ENCODE peak calls at places on chromosome 4, in eight cellular contexts. X is BE2C, Y is heart left ventricle, D is heart right ventricle, M is IMR-90, B is WERI-Rb-1, Q is BJ, R is astrocyte of the spinal cord. N is an unnamed sample.

GRCh38 chr4:15444276-15444675 is 16.4 kb downstream of the C1QTNF7 start:
- DNase-seq in R (no peak), X (no peak), Y (no peak), B (no peak), M (no peak), Q (no peak), D (no peak), N (no peak)

GRCh38 chr4:155629831-155630425 is 36.7 kb upstream of the GUCY1A1 start:
- DNase-seq in B (no peak), R (no peak), D (no peak), Y (no peak), M (peak), X (no peak), Q (no peak), N (no peak)

GRCh38 chr4:90137545-90137944 is 10.4 kb downstream of the CCSER1 start:
- DNase-seq in D (no peak), Q (no peak), R (no peak), B (no peak), X (no peak), Y (no peak), M (peak), N (no peak)

GRCh38 chr4:77052352-77052751 is 23.4 kb downstream of the CCNI start:
- DNase-seq in B (peak), Y (no peak), X (peak), R (no peak), M (peak), D (peak), Q (peak), N (peak)

GRCh38 chr4:37767546-37767945 is 58.9 kb upstream of the PGM2 start:
- DNase-seq in X (peak), M (peak), Q (no peak), Y (peak), R (peak), B (no peak), D (peak), N (peak)

GRCh38 chr4:122086338-122086737 is 65.8 kb upstream of the BLTP1 start:
- DNase-seq in Q (no peak), D (peak), Y (no peak), R (no peak), B (no peak), X (no peak), M (peak), N (no peak)

GRCh38 chr4:39609454-39609911 is 29.2 kb downstream of the SMIM14 start:
- DNase-seq in R (no peak), D (no peak), X (no peak), M (no peak), Q (no peak), Y (no peak), B (no peak), N (no peak)

GRCh38 chr4:156778093-156778492 is 193.5 kb downstream of the PDGFC start:
- DNase-seq in X (no peak), Q (no peak), D (no peak), R (peak), M (peak), Y (no peak), B (no peak), N (peak)

GRCh38 chr4:128068927-128069326 is 7.8 kb downstream of the LARP1B start:
- DNase-seq in R (peak), M (peak), Q (no peak), Y (no peak), D (no peak), B (peak), X (peak), N (peak)

GRCh38 chr4:184385705-184386141 is 88.6 kb downstream of the IRF2 start:
- DNase-seq in X (no peak), R (no peak), Q (no peak), B (no peak), M (no peak), D (peak), Y (peak), N (no peak)

GRCh38 chr4:61543976-61544375 is 343.9 kb downstream of the ADGRL3 start:
- DNase-seq in B (no peak), Y (no peak), R (no peak), M (no peak), D (no peak), X (no peak), Q (no peak), N (no peak)

GRCh38 chr4:142809559-142809958 is 36.5 kb downstream of the INPP4B start:
- DNase-seq in B (no peak), Q (no peak), D (no peak), X (no peak), R (no peak), M (peak), Y (no peak), N (no peak)

GRCh38 chr4:15765306-15765705 is 12.8 kb upstream of the CD38 start:
- DNase-seq in Y (no peak), D (no peak), X (no peak), M (no peak), B (no peak), Q (no peak), R (no peak), N (no peak)

GRCh38 chr4:2689825-2690700 is 66.1 kb downstream of the TNIP2 start:
- DNase-seq in D (no peak), R (no peak), Q (no peak), X (no peak), Y (peak), B (no peak), M (no peak), N (no peak)

GRCh38 chr4:73811841-73812240 is 24.6 kb upstream of the CXCL6 start:
- DNase-seq in X (no peak), D (no peak), R (no peak), M (no peak), Y (no peak), Q (no peak), B (no peak), N (no peak)

DNA sequence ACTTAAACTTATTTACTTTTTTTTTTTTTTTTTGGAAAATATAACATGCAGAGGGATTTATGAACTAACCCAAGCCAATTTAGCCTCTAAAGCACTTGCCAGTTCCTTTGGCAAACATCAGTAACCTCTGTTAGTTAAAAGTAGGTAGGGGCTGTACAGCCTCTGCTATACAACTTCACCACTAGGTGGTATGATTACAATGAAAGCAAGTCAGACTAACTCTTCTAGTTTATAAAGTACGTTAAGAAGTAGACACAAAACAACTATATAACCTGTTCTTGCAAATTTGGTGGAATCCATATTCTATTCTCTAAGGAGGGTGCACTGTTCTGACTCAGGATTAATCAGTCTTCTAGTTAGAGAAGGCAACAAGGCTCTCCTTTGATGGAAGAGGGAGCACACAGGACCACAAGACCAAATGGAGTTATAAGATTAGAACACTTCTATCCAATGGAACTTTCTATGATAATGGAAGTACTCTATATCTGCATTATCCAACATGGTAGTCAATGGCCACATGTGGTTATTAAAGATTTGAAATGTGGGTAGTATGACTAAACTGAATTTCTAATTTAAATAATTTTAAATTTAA is 12.8 kb downstream of the AIMP1 start:
- DNase-seq in R (peak), D (no peak), M (peak), B (no peak), Y (no peak), Q (no peak), X (no peak), N (peak)
- TF ChIP-seq CTCF in R (peak), D (peak), M (peak), B (peak), Y (peak), Q (peak), X (peak), N (peak)

GRCh38 chr4:87006531-87007344 is 71.9 kb downstream of the AFF1 start:
- DNase-seq in B (peak), Q (peak), R (peak), M (peak), Y (peak), X (peak), D (peak), N (peak)

GRCh38 chr4:87007345-87008181 is 72.8 kb downstream of the AFF1 start:
- DNase-seq in Y (peak), B (peak), R (peak), X (peak), Q (no peak), M (peak), D (peak), N (no peak)

GRCh38 chr4:87010192-87010591 is 75.4 kb downstream of the AFF1 start:
- DNase-seq in D (no peak), B (no peak), M (no peak), R (no peak), Y (no peak), X (no peak), Q (no peak), N (no peak)

GRCh38 chr4:87011340-87012034 is 76.7 kb downstream of the AFF1 start:
- DNase-seq in Y (no peak), D (peak), X (no peak), M (peak), Q (peak), B (no peak), R (peak), N (peak)

DNA sequence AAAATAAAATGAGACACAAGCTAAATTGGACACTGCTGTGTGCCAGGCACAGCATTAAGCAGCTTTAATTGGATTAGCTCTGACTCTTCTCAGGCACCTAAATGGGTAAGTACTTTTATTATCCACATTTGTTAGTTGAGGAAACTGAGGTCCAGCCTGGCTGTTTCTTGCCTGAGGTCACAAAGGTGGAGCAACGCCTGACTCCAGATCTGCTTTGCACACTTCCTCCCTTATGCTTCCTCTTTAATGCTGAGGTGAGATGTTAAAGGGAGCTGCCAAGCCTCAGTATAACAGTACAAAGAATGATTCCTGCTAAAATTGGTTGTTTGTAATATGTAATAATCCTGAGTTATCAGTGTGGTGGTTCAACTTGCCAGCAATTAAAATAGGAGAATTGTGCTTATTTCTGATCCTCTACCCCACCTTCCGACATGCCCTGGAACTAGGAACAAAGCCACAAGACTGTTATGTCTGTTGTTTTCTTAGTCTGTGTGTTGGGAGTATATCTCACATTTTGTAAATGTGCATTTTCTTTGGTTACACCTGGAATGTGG is 74.4 kb downstream of the AFF1 start:
- DNase-seq in B (no peak), Y (peak), M (no peak), X (no peak), Q (no peak), R (no peak), D (no peak), N (no peak)
- H3K4me3 ChIP-seq in B (peak), Y (peak), M (no peak), X (peak), Q (no peak), R (no peak), D (peak), N (no peak)

GRCh38 chr4:67725981-67726380 is 25.0 kb upstream of the UBA6 start:
- DNase-seq in R (peak), B (no peak), D (no peak), Q (no peak), X (no peak), Y (no peak), M (peak), N (peak)

GRCh38 chr4:67721770-67722597 is 21.0 kb upstream of the UBA6 start:
- DNase-seq in Q (no peak), M (peak), X (no peak), Y (no peak), B (no peak), R (peak), D (no peak), N (peak)

GRCh38 chr4:67725132-67725531 is 24.2 kb upstream of the UBA6 start:
- DNase-seq in D (no peak), B (no peak), Y (no peak), R (peak), M (no peak), Q (no peak), X (no peak), N (no peak)

GRCh38 chr4:67721317-67721769 is 20.4 kb upstream of the UBA6 start:
- DNase-seq in R (no peak), X (no peak), B (no peak), Q (no peak), Y (no peak), M (no peak), D (no peak), N (no peak)

GRCh38 chr4:67723949-67724348 is 23.0 kb upstream of the UBA6 start:
- DNase-seq in R (no peak), M (no peak), Q (no peak), Y (no peak), X (peak), B (no peak), D (no peak), N (peak)
- TF ChIP-seq CTCF in R (no peak), M (no peak), Q (no peak), Y (no peak), X (peak), B (peak), D (no peak), N (peak)

GRCh38 chr4:65669008-65669971 is 999 bp downstream of the EPHA5 start:
- DNase-seq in M (no peak), Y (no peak), R (peak), X (peak), Q (no peak), D (no peak), B (peak), N (peak)

GRCh38 chr4:65665951-65666523 is 4.3 kb downstream of the EPHA5 start:
- DNase-seq in Y (no peak), M (no peak), R (peak), B (no peak), D (no peak), X (no peak), Q (no peak), N (no peak)

GRCh38 chr4:65669981-65670330 is 333 bp downstream of the EPHA5 start:
- DNase-seq in D (no peak), M (no peak), Q (no peak), R (no peak), X (no peak), B (no peak), Y (no peak), N (no peak)

GRCh38 chr4:65670331-65671031 is at the start of gene EPHA5:
- DNase-seq in D (peak), R (peak), Y (peak), M (peak), B (peak), Q (no peak), X (peak), N (peak)

DNA sequence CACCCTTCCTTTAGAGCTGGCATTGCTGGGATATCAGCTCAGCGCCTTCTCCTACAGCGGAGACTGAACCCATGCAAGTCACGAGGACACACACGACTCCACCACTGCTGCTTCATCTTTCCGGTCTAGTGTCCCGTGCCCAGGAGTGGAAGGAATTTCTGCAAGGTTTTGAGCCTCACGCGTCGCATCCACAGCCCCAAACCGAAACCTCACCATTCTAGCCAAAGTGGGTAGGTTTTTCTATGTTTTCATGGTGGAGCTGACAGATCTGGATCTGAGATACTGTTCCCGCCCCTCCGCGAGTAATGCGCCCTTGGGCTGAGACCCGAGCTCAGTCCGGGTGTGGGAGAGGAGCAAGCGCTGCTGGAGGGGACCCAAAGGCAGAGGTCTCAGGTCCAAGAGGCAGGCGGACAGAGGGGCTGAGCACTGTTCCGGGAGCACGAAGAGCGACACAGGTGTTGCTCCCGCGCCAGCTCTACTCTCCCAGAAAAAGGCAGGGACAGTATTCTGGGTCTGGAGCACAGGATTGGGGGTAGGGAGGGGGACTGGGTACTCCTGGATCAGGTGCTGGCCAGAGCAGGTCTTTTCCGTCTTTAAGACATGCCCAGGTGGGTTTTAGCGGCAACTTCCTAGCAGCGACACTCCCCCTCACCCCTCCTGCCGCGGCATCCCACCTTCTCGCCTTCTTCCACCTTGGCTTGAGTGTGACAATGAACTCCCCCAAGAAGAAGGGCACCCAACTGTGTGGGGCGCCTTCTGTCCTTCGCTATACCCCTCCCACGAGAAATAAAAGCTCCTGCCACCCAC is 1.9 kb downstream of the EPHA5 start:
- DNase-seq in M (no peak), B (peak), X (peak), Q (no peak), R (peak), Y (no peak), D (no peak), N (peak)
- H3K4me3 ChIP-seq in M (peak), B (peak), X (peak), Q (peak), R (peak), Y (peak), D (peak), N (peak)

N was measured in AG10803.